ENCODE peak calls at places on chromosomes 12 and 14, in seven cellular contexts. C, E, Z, U, Y, A and O are unnamed samples.

GRCh38 chr12:132606466-132606865 is 3.9 kb downstream of the LRCOL1 start:
- DNase-seq in A (no peak), C (no peak), U (no peak), Z (no peak), Y (no peak), E (no peak), O (peak; percentile 47)

GRCh38 chr12:3604281-3604680 is 113.3 kb downstream of the PRMT8 start:
- DNase-seq in Y (no peak), C (no peak), U (no peak), A (no peak), Z (no peak), E (no peak), O (no peak)

GRCh38 chr12:17278946-17279345 is 673.0 kb upstream of the LMO3 start:
- DNase-seq in C (no peak), U (no peak), A (no peak), E (no peak), Y (no peak), Z (no peak), O (no peak)

GRCh38 chr12:113479578-113480335 is 8.1 kb upstream of the LHX5 start:
- DNase-seq in E (no peak), U (peak; percentile 44), C (no peak), Z (no peak), A (no peak), Y (no peak), O (peak; percentile 97)

GRCh38 chr14:65352964-65353530 is 59.5 kb upstream of the FUT8 start:
- DNase-seq in U (no peak), Z (no peak), E (no peak), Y (no peak), A (no peak), C (no peak), O (no peak)

GRCh38 chr12:113063396-113064350 is 7.1 kb downstream of the DTX1 start:
- DNase-seq in Z (no peak), A (no peak), E (no peak), Y (no peak), C (no peak), U (no peak), O (no peak)

GRCh38 chr12:44847888-44848770 is 28.0 kb downstream of the NELL2 start:
- DNase-seq in E (no peak), C (no peak), A (no peak), U (no peak), Y (no peak), Z (no peak), O (no peak)

GRCh38 chr12:111219440-111219839 is 149.5 kb downstream of the PHETA1 start:
- DNase-seq in Z (no peak), E (no peak), Y (no peak), C (no peak), A (no peak), U (no peak), O (no peak)

GRCh38 chr14:77882098-77882497 is 82.2 kb downstream of the ADCK1 start:
- DNase-seq in Z (no peak), U (peak; percentile 71), A (no peak), C (no peak), Y (no peak), E (peak; percentile 25), O (no peak)

GRCh38 chr12:38905480-38906351 is at the start of gene CPNE8:
- DNase-seq in C (peak; percentile 96), U (peak; percentile 86), Z (peak; percentile 67), Y (no peak), A (peak; percentile 69), E (peak; percentile 77), O (peak; percentile 90)

GRCh38 chr12:38907171-38907923 is 2.0 kb upstream of the CPNE8 start:
- DNase-seq in C (no peak), U (no peak), Y (no peak), Z (no peak), E (no peak), A (no peak), O (no peak)

GRCh38 chr12:38906482-38907170 is 1.2 kb upstream of the CPNE8 start:
- DNase-seq in U (peak; percentile 89), A (peak; percentile 72), E (peak; percentile 84), C (peak; percentile 90), Z (peak; percentile 64), Y (no peak), O (peak; percentile 99)

GRCh38 chr12:38904932-38905479 is 385 bp downstream of the CPNE8 start:
- DNase-seq in A (peak; percentile 76), C (peak; percentile 95), Z (peak; percentile 79), E (peak; percentile 73), Y (no peak), U (peak; percentile 85), O (peak; percentile 94)

GRCh38 chr12:38903596-38903995 is 1.8 kb downstream of the CPNE8 start:
- DNase-seq in Y (no peak), E (no peak), A (no peak), C (no peak), U (no peak), Z (no peak), O (no peak)
- H3K27ac ChIP-seq in Y (no peak overlapping the region), E (no peak overlapping the region), A (peak overlapping the region; percentile 99), C (peak overlapping the region; percentile 98), U (peak overlapping the region; percentile 96), Z (peak overlapping the region; percentile 95), O (no peak overlapping the region)

DNA sequence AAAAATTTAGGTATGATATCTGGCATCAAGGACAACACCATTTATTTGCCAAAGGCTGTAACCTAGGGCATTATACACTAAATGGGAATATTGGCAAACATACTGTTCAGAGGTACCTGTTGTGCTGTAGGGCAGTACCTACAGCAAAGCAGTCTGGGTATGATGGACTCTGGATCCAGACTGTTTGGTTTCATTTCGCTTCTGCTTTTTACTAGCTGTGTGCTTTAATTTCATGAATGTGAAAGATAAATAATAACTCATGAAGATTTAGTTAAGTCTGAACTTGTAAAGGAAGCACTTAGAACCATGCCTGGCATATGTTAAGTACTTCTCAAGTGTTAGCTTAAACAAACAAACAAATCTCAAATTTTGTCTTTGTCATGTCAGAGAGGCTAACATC is 17.7 kb upstream of the SLC38A2 start:
- DNase-seq in Z (no peak), Y (no peak), U (no peak), E (no peak), A (no peak), C (no peak), O (no peak)
- H3K4me1 ChIP-seq in Z (peaks cover 52% of the 10 kb centered on the region), Y (peaks cover 10% of the 10 kb centered on the region), U (peaks cover 43% of the 10 kb centered on the region), E (peaks cover 5% of the 10 kb centered on the region), A (no peaks in the 10 kb centered on the region), C (peaks cover 74% of the 10 kb centered on the region), O (peaks cover 5% of the 10 kb centered on the region)

DNA sequence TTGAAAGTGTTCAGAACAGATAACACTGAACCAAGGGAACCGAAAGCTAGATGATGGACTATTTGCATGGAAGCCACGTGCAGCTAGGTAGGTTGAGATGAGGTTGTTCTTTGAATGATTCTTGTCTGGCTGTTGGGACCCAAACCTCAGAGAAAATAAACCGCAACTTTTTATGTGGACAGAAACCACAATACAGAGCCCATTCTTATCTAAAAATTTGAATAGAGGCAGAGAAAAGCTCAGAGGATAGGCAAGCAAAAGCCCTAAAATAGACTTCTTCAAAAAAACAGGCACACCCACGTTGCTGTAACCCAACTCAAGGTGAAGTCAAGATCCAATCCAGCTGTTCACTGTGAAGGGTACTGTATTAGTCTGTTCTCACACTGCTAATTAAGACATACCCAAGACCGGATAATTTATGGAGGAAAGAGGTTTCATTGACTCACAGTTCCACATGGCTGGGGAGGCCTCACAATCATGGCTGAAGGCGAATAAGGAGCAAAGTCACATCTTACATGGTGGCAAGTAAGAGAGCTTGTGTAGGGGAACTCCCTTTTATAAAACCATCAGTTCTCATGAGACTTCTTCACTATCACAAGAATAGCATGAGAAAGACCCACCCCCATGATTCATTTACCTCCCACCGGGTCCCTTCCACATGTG is 353.8 kb downstream of the AACS start:
- DNase-seq in A (no peak), Z (no peak), Y (no peak), U (no peak), E (no peak), C (no peak), O (no peak)
- H3K4me3 ChIP-seq in A (no peak overlapping the region), Z (no peak overlapping the region), Y (no peak overlapping the region), U (no peak overlapping the region), E (no peak overlapping the region), C (no peak overlapping the region), O (no peak overlapping the region)

GRCh38 chr14:103015426-103015825 is 41.9 kb downstream of the CDC42BPB start:
- DNase-seq in E (no peak), Y (no peak), Z (no peak), A (no peak), C (no peak), U (no peak), O (no peak)
- H3K27ac ChIP-seq in E (peak overlapping the region; percentile 61), Y (no peak overlapping the region), Z (no peak overlapping the region), A (peak overlapping the region; percentile 11), C (no peak overlapping the region), U (no peak overlapping the region), O (peak overlapping the region; percentile 95)